ENCODE peak calls at places on chromosomes 4 and X, in five cellular contexts. I is fibroblast of villous mesenchyme, O is AG09309, F is WERI-Rb-1, R is left ventricle myocardium inferior. L is an unnamed sample.

GRCh38 chr4:117560329-117560728 is 474.0 kb upstream of the NDST3 start:
- DNase-seq in F (no peak), O (no peak), R (no peak), I (peak; percentile 5), L (no peak)

GRCh38 chr4:177489847-177490246 is 47.6 kb upstream of the AGA start:
- DNase-seq in R (no peak), I (peak; percentile 2), F (no peak), O (no peak), L (no peak)

GRCh38 chr4:11511321-11511720 is 82.6 kb upstream of the HS3ST1 start:
- DNase-seq in F (no peak), I (peak; percentile 62), O (no peak), R (no peak), L (no peak)

GRCh38 chrX:131675596-131676194 is 131.8 kb downstream of the OR13H1 start:
- DNase-seq in I (peak; percentile 6), R (no peak), F (peak; percentile 16), O (no peak), L (no peak)

GRCh38 chr4:54745031-54745770 is 87.4 kb downstream of the KIT start:
- DNase-seq in R (no peak), I (no peak), O (no peak), F (no peak), L (no peak)

GRCh38 chr4:141028024-141028529 is 105.2 kb downstream of the RNF150 start:
- DNase-seq in F (no peak), R (no peak), I (peak; percentile 47), O (peak; percentile 94), L (no peak)

GRCh38 chrX:1518512-1518911 is 18.5 kb downstream of the P2RY8 start:
- DNase-seq in I (no peak), R (no peak), F (no peak), O (no peak), L (no peak)

GRCh38 chrX:50618788-50619558 is 148.3 kb upstream of the DGKK start:
- DNase-seq in I (no peak), O (no peak), R (no peak), F (no peak), L (no peak)

GRCh38 chrX:130084651-130085237 is 25.6 kb downstream of the ELF4 start:
- DNase-seq in F (no peak), I (no peak), O (no peak), R (no peak), L (no peak)

L was measured in DND-41.